ENCODE peak calls at places on chromosomes 2 and 18, in nine cellular contexts. B is astrocyte, L is GM23338, S is GM23248, J is K562, P is mammary epithelial cell, Z is HepG2, T is neural progenitor cell, H is H9. N is an unnamed sample. For H4K20me1 and H3K4me1, the result is how much of the 10 kb centered on the place peaks cover.

GRCh38 chr2:159683804-159684203 is 28.5 kb upstream of the MARCHF7 start:
- DNase-seq in S (no peak), L (no peak), P (no peak), J (no peak), B (no peak), H (no peak), Z (no peak), T (no peak), N (no peak)

GRCh38 chr2:234074751-234075520 is 24.4 kb downstream of the SPP2 start:
- DNase-seq in P (no peak), J (no peak), Z (no peak), S (no peak), H (no peak), L (no peak), B (peak), T (no peak), N (no peak)

GRCh38 chr2:216222650-216223352 is 113.7 kb downstream of the XRCC5 start:
- DNase-seq in L (peak), Z (no peak), P (peak), S (peak), H (peak), J (no peak), T (peak), B (peak), N (peak)

GRCh38 chr2:47016172-47016913 is 100.7 kb upstream of the MCFD2 start:
- DNase-seq in S (peak), J (peak), T (peak), B (peak), P (peak), L (peak), Z (no peak), H (peak), N (no peak)

GRCh38 chr2:26493631-26494030 is 15.7 kb upstream of the OTOF start:
- DNase-seq in Z (no peak), S (no peak), H (no peak), J (no peak), L (no peak), B (no peak), T (no peak), P (no peak), N (no peak)

GRCh38 chr2:111118455-111119003 is 2.2 kb upstream of the BCL2L11 start:
- DNase-seq in H (peak), L (peak), J (no peak), Z (no peak), P (no peak), B (no peak), S (no peak), T (peak), N (peak)

GRCh38 chr2:11077411-11077810 is 77.9 kb upstream of the SLC66A3 start:
- DNase-seq in S (no peak), Z (no peak), J (no peak), L (no peak), H (no peak), P (no peak), T (no peak), B (no peak), N (no peak)

GRCh38 chr2:66575625-66576371 is 140.9 kb downstream of the MEIS1 start:
- DNase-seq in Z (no peak), B (no peak), H (peak), J (no peak), S (peak), L (peak), P (no peak), T (peak), N (no peak)

GRCh38 chr18:31684279-31685096 is at the start of gene B4GALT6:
- DNase-seq in L (peak), H (peak), J (peak), S (peak), B (peak), T (peak), Z (no peak), P (peak), N (peak)

GRCh38 chr2:113251118-113251517 is 27.6 kb downstream of the PAX8 start:
- DNase-seq in H (no peak), B (no peak), L (no peak), S (no peak), Z (no peak), J (peak), T (no peak), P (no peak), N (no peak)

GRCh38 chr2:212107014-212107413 is 431.6 kb downstream of the ERBB4 start:
- DNase-seq in Z (no peak), H (no peak), T (no peak), J (no peak), B (no peak), P (no peak), L (no peak), S (no peak), N (no peak)

GRCh38 chr2:76120176-76120575 is 409.5 kb upstream of the GCFC2 start:
- DNase-seq in J (no peak), P (no peak), S (no peak), T (no peak), Z (no peak), H (no peak), L (no peak), B (no peak), N (peak)

GRCh38 chr18:56575819-56576663 is 62.4 kb downstream of the TXNL1 start:
- DNase-seq in T (peak), S (peak), P (peak), L (peak), H (no peak), J (peak), Z (peak), B (peak), N (peak)

GRCh38 chr2:68185541-68186164 is 28.0 kb downstream of the PNO1 start:
- DNase-seq in T (peak), P (peak), Z (peak), S (peak), L (peak), H (peak), B (peak), J (peak), N (peak)

GRCh38 chr2:36812196-36812595 is 115.7 kb downstream of the VIT start:
- DNase-seq in S (peak), T (peak), B (no peak), H (peak), P (no peak), L (peak), Z (peak), J (peak), N (peak)

GRCh38 chr2:133271105-133271504 is 297.2 kb downstream of the NCKAP5 start:
- DNase-seq in S (no peak), J (no peak), H (no peak), Z (no peak), P (no peak), B (peak), T (no peak), L (no peak), N (no peak)

GRCh38 chr2:146031158-146031557 is 1511.2 kb upstream of the ZEB2 start:
- DNase-seq in P (no peak), L (no peak), S (no peak), T (no peak), B (no peak), J (no peak), Z (no peak), H (no peak), N (no peak)

GRCh38 chr18:54127759-54128378 is 96.6 kb downstream of the MBD2 start:
- DNase-seq in S (peak), Z (peak), J (peak), T (peak), P (no peak), B (no peak), H (peak), L (peak), N (peak)

GRCh38 chr18:79903071-79903635 is 48.3 kb downstream of the SLC66A2 start:
- DNase-seq in L (no peak), T (no peak), H (peak), B (no peak), J (no peak), Z (no peak), P (no peak), S (no peak), N (no peak)

GRCh38 chr2:79223539-79223938 is 64.0 kb upstream of the REG3A start:
- DNase-seq in Z (no peak), L (no peak), P (no peak), S (no peak), H (no peak), J (no peak), T (no peak), B (no peak), N (no peak)

GRCh38 chr2:227829337-227829736 is 15.7 kb downstream of the CCL20 start:
- DNase-seq in S (no peak), Z (no peak), B (no peak), L (no peak), H (no peak), T (no peak), P (no peak), J (no peak), N (peak)

GRCh38 chr2:181745796-181746540 is 65.7 kb upstream of the NEUROD1 start:
- DNase-seq in L (no peak), H (no peak), B (no peak), J (no peak), S (no peak), T (no peak), Z (no peak), P (no peak), N (no peak)

GRCh38 chr18:50044402-50044801 is 150.5 kb downstream of the MYO5B start:
- DNase-seq in L (peak), J (no peak), P (no peak), B (no peak), S (no peak), T (peak), H (peak), Z (no peak), N (no peak)

GRCh38 chr2:49687873-49688272 is 533.6 kb upstream of the FSHR start:
- DNase-seq in Z (no peak), H (no peak), T (no peak), B (no peak), P (no peak), J (no peak), L (peak), S (peak), N (peak)

GRCh38 chr2:70212298-70212948 is 21.6 kb upstream of the C2orf42 start:
- DNase-seq in P (no peak), S (no peak), L (no peak), T (no peak), H (no peak), J (no peak), B (no peak), Z (no peak), N (no peak)

GRCh38 chr18:41323044-41323443 is 632.0 kb upstream of the PIK3C3 start:
- DNase-seq in J (no peak), Z (no peak), T (no peak), H (no peak), P (peak), L (no peak), B (peak), S (no peak), N (no peak)

GRCh38 chr18:30696201-30696600 is 346.3 kb downstream of the DSC3 start:
- DNase-seq in H (no peak), P (no peak), J (no peak), Z (no peak), S (no peak), T (no peak), B (no peak), L (no peak), N (no peak)

GRCh38 chr2:3490191-3491158 is 28.9 kb downstream of the ADI1 start:
- DNase-seq in Z (no peak), B (no peak), P (no peak), L (no peak), H (peak), S (no peak), T (no peak), J (no peak), N (no peak)

GRCh38 chr2:64485961-64486360 is 32.0 kb downstream of the LGALSL start:
- DNase-seq in L (no peak), B (no peak), H (no peak), S (peak), T (no peak), Z (no peak), J (no peak), P (peak), N (no peak)

GRCh38 chr18:9862686-9863085 is 23.1 kb upstream of the TXNDC2 start:
- DNase-seq in S (no peak), L (no peak), P (no peak), B (no peak), J (no peak), Z (no peak), T (no peak), H (no peak), N (no peak)

GRCh38 chr18:75530548-75531211 is 103.2 kb upstream of the SMIM21 start:
- DNase-seq in T (no peak), L (no peak), Z (no peak), S (peak), B (no peak), J (no peak), H (no peak), P (no peak), N (no peak)

GRCh38 chr2:119491776-119492525 is 32.3 kb downstream of the SCTR start:
- DNase-seq in H (no peak), B (peak), J (no peak), L (peak), T (no peak), P (peak), Z (peak), S (peak), N (no peak)

GRCh38 chr2:61853086-61853847 is 593 bp downstream of the FAM161A start:
- DNase-seq in P (peak), B (peak), L (peak), J (peak), T (peak), H (peak), Z (peak), S (peak), N (peak)

GRCh38 chr2:62817348-62817747 is 111.8 kb downstream of the EHBP1 start:
- DNase-seq in P (no peak), B (no peak), Z (no peak), L (no peak), J (no peak), T (no peak), S (peak), H (no peak), N (no peak)

GRCh38 chr2:15963977-15964670 is 23.8 kb downstream of the MYCN start:
- DNase-seq in L (no peak), H (no peak), S (no peak), P (no peak), J (no peak), B (no peak), Z (no peak), T (no peak), N (no peak)

GRCh38 chr2:60463249-60463648 is 90.2 kb downstream of the BCL11A start:
- DNase-seq in S (peak), H (no peak), B (peak), T (no peak), P (no peak), L (no peak), Z (no peak), J (no peak), N (no peak)

GRCh38 chr2:60466161-60466702 is 87.2 kb downstream of the BCL11A start:
- DNase-seq in T (no peak), S (no peak), B (no peak), L (no peak), Z (peak), J (no peak), H (no peak), P (peak), N (no peak)

GRCh38 chr2:60461421-60462108 is 91.9 kb downstream of the BCL11A start:
- DNase-seq in B (no peak), L (no peak), T (no peak), J (no peak), S (no peak), H (no peak), P (no peak), Z (no peak), N (no peak)

GRCh38 chr2:60468390-60469085 is 84.9 kb downstream of the BCL11A start:
- DNase-seq in P (peak), Z (no peak), B (peak), T (no peak), S (peak), L (no peak), J (no peak), H (no peak), N (no peak)

DNA sequence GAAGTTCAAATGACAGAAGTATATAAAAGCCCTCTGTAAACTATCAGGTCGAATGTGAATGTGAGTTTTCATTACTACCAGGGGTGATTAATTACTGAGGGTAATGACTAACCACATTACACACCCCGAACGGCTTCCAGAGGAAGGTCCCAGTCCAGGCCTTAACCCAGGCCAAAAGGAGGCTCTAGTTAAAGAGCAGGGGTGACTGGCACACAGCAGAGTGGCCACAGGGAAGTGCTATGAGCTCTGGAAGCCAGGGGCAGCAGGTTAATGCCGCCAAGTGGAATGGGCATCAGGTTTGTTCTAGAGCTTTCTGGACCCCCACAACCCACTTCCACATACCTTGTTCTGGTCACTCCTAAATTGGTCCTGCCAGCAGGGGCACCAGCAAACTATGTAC is 87.7 kb downstream of the BCL11A start:
- DNase-seq in J (no peak), L (no peak), P (peak), Z (no peak), B (peak), T (no peak), S (peak), H (no peak), N (no peak)
- H4K20me1 ChIP-seq in J (under half), L (under half), P (under half), Z (under half), B (under half), T (under half), S (under half), H (under half), N (under half)

GRCh38 chr2:40433739-40434138 is 18.2 kb downstream of the SLC8A1 start:
- DNase-seq in J (no peak), T (no peak), B (no peak), Z (no peak), S (no peak), P (no peak), L (no peak), H (no peak), N (no peak)

GRCh38 chr2:40436093-40436475 is 15.8 kb downstream of the SLC8A1 start:
- DNase-seq in H (no peak), P (no peak), T (no peak), S (peak), L (no peak), J (no peak), Z (no peak), B (no peak), N (no peak)

GRCh38 chr2:40432916-40433315 is 19.0 kb downstream of the SLC8A1 start:
- DNase-seq in T (no peak), P (no peak), L (no peak), B (no peak), H (no peak), S (peak), Z (no peak), J (no peak), N (no peak)

GRCh38 chr2:40434638-40435296 is 17.1 kb downstream of the SLC8A1 start:
- DNase-seq in B (peak), J (no peak), H (no peak), Z (no peak), L (no peak), P (peak), S (peak), T (no peak), N (no peak)

DNA sequence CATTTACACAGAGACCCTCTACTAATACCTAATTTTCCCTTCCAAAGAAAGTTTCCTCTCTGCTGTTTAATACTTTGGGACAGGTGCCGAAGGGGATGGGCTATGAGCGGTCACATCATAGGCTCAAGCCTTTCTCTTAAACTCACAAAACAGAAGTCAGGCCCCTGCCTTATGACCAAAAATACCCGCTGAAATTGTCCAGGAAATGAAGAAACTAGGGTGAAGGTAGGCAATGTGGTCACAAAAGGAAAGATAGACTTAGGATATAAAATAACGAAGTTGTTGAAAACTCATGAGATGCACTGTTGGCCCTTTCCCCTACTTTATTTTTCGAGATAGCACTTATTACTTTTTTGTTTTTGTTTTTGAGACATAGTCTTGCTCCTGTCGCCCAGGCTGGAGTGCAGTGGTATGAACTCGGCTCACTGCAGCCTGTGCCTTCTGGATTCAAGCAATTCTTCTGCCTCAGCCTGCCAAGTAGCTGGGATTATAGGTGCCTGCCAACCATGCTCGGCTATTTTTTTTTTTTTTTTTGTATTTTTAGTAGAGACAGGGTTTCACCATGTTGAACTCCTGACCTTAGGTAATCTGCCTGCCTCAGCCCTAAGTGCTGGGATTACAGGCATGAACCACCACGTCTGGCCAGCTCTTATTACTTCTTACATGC is 16.3 kb downstream of the SLC8A1 start:
- DNase-seq in P (no peak), J (no peak), B (no peak), H (no peak), T (no peak), L (no peak), Z (no peak), S (peak), N (no peak)
- H2AFZ ChIP-seq in P (no peak), J (no peak), B (no peak), H (no peak), T (no peak), L (no peak), Z (no peak), S (no peak), N (no peak)

GRCh38 chr2:241885701-241886643 is 16.4 kb downstream of the RTP5 start:
- DNase-seq in P (no peak), Z (no peak), H (no peak), L (no peak), B (no peak), J (no peak), T (no peak), S (no peak), N (no peak)

GRCh38 chr2:241879326-241879725 is 9.8 kb downstream of the RTP5 start:
- DNase-seq in J (no peak), L (no peak), S (no peak), T (no peak), B (no peak), P (no peak), Z (no peak), H (no peak), N (no peak)

GRCh38 chr2:241884951-241885700 is 15.6 kb downstream of the RTP5 start:
- DNase-seq in H (no peak), B (no peak), Z (no peak), L (no peak), J (no peak), T (no peak), S (no peak), P (no peak), N (no peak)

GRCh38 chr2:241880311-241881073 is 11.0 kb downstream of the RTP5 start:
- DNase-seq in B (no peak), J (no peak), P (no peak), H (no peak), Z (no peak), S (no peak), L (no peak), T (no peak), N (no peak)

DNA sequence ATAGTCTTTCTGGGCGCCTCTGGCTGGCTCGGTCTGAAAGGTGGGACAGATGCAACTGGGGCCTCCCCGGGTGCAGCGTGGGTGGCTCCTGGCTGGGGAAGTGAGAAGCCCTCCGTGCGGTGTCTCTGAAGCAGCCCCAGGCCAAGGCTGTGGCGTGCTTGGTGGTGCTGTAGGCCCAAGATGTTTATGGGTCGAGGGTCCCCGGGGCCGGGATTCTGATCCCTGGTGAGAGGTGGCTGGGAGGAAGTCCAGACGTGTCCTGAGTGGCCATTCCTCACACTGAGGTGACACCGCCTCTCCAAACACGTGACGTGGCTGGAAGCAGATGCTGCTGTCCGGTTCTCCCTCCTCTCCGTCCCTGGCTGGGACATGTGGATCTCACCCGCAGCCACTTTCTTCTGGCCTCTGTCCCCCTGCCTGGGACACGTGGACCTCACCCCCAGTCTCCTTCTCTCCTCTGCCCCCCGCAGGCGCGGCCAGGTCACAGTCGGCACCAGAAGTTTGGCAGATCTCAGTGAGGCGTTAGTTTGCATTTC is 12.6 kb downstream of the RTP5 start:
- DNase-seq in T (peak), H (no peak), S (peak), J (peak), Z (no peak), L (peak), B (no peak), P (no peak), N (peak)
- H3K4me1 ChIP-seq in T (under half), H (under half), S (under half), J (under half), Z (under half), L (under half), B (under half), P (under half), N (under half)

DNA sequence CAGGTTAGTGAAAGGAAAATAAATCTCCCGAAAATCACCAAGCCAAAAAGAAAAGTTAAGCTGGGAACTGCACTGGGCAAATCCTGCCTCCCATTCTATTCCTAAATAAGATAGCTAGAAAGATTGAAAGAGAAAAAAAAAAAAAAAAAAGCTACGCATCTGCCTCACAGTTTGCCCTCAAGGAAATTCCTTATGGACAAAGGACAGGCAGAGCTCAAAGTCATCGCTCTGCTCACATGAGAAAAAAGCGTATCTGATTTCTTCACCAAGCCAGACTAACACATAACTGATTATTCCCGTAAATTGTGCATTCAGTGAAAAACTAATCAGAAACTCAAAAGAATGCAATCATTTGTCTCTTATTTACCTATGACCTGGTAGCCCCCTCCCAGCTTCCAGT is 50.0 kb downstream of the PUM2 start:
- DNase-seq in Z (no peak), L (peak), P (no peak), H (no peak), J (no peak), T (no peak), B (no peak), S (no peak), N (no peak)
- H4K20me1 ChIP-seq in Z (under half), L (under half), P (under half), H (under half), J (under half), T (half or more), B (under half), S (under half), N (under half)